ENCODE peak calls at places on chromosomes 5 and 9, in five cellular contexts. O is OCI-LY7, E is G401, J is nucleus accumbens, V is GM10248. F is an unnamed sample.

GRCh38 chr9:117081641-117082317 is 333.1 kb downstream of the ASTN2 start:
- DNase-seq in J (no peak), V (no peak), O (no peak), E (peak; percentile 43), F (no peak)

GRCh38 chr5:122880749-122881148 is 35.3 kb downstream of the SNX24 start:
- DNase-seq in E (no peak), O (no peak), V (no peak), J (no peak), F (no peak)

GRCh38 chr5:142186821-142187594 is 78.4 kb downstream of the NDFIP1 start:
- DNase-seq in J (no peak), V (no peak), E (no peak), O (no peak), F (no peak)

GRCh38 chr5:60161340-60161934 is 267.9 kb upstream of the PDE4D start:
- DNase-seq in E (peak; percentile 3), J (no peak), V (peak; percentile 38), O (peak; percentile 16), F (peak; percentile 1)

GRCh38 chr5:139836469-139837208 is 41.0 kb downstream of the PSD2 start:
- DNase-seq in J (no peak), E (no peak), V (no peak), O (no peak), F (no peak)

GRCh38 chr5:147831465-147831864 is at the start of gene SPINK1:
- DNase-seq in O (no peak), J (no peak), E (no peak), V (no peak), F (no peak)

GRCh38 chr5:76402880-76403712 is at the start of gene IQGAP2:
- DNase-seq in J (peak; percentile 16), O (peak; percentile 91), E (peak; percentile 28), V (peak; percentile 88), F (peak; percentile 75)

GRCh38 chr5:139795074-139796001 is at the start of gene PSD2:
- DNase-seq in J (peak; percentile 51), V (no peak), E (peak; percentile 59), O (no peak), F (no peak)

GRCh38 chr5:171961117-171961516 is 45.3 kb downstream of the FBXW11 start:
- DNase-seq in E (no peak), V (peak; percentile 60), O (no peak), J (no peak), F (no peak)

GRCh38 chr9:28600226-28600625 is 1026.9 kb upstream of the C9orf72 start:
- DNase-seq in J (no peak), E (no peak), V (no peak), O (no peak), F (no peak)

F was measured in GM12892.